ENCODE peak calls at places on chromosomes 2 and 18, in seven cellular contexts. S is HFFc6; I is fibroblast of villous mesenchyme; X is activated T-cell treated with anti-CD3 and anti-CD28 coated beads, Interleukin-2, amount 50 U/mL, for 48 hours; G is uterus; K is stimulated activated naive CD4-positive, alpha-beta T cell; R is activated naive CD4-positive, alpha-beta T cell treated with Interleukin-2 at 50 U/mL for 16 hours. M is an unnamed sample.

GRCh38 chr2:2879776-2880175 is 497.8 kb downstream of the EIPR1 start:
- DNase-seq in S (no peak), I (no peak), X (no peak), G (no peak), K (no peak), R (no peak), M (no peak)

GRCh38 chr18:55106906-55107305 is 147.6 kb upstream of the CCDC68 start:
- DNase-seq in S (no peak), I (no peak), X (no peak), G (no peak), K (no peak), R (no peak), M (no peak)

GRCh38 chr2:85273732-85274731 is 53.8 kb downstream of the TGOLN2 start:
- DNase-seq in S (peak), I (peak), X (no peak), G (peak), K (no peak), R (no peak), M (no peak)

GRCh38 chr18:48402953-48403352 is 6.2 kb downstream of the ZBTB7C start:
- DNase-seq in S (no peak), I (peak), X (no peak), G (no peak), K (no peak), R (no peak), M (no peak)

GRCh38 chr2:73859721-73860586 is 31.2 kb downstream of the STAMBP start:
- DNase-seq in S (peak), I (peak), X (peak), G (no peak), K (no peak), R (peak), M (no peak)

GRCh38 chr18:2302628-2303516 is 268.4 kb downstream of the METTL4 start:
- DNase-seq in S (peak), I (no peak), X (no peak), G (no peak), K (no peak), R (no peak), M (no peak)

GRCh38 chr2:16241166-16242160 is 301.1 kb downstream of the MYCN start:
- DNase-seq in S (no peak), I (no peak), X (no peak), G (no peak), K (no peak), R (no peak), M (no peak)

GRCh38 chr2:142037744-142038143 is 93.1 kb downstream of the LRP1B start:
- DNase-seq in S (no peak), I (no peak), X (no peak), G (no peak), K (no peak), R (no peak), M (no peak)

GRCh38 chr2:80461505-80462197 is 157.1 kb upstream of the LRRTM1 start:
- DNase-seq in S (no peak), I (no peak), X (no peak), G (no peak), K (no peak), R (no peak), M (no peak)

GRCh38 chr2:235283246-235283645 is 210.6 kb upstream of the AGAP1 start:
- DNase-seq in S (no peak), I (no peak), X (no peak), G (no peak), K (no peak), R (no peak), M (no peak)

GRCh38 chr2:172993924-172994717 is 81.5 kb upstream of the MAP3K20 start:
- DNase-seq in S (no peak), I (no peak), X (no peak), G (no peak), K (no peak), R (no peak), M (no peak)

GRCh38 chr18:78975699-78976098 is 3.9 kb upstream of the SALL3 start:
- DNase-seq in S (no peak), I (no peak), X (no peak), G (no peak), K (no peak), R (no peak), M (no peak)